ENCODE peak calls at places on chromosomes 4 and X, in four cellular contexts. One of them, this sample, is unnamed. For H3K4me1, the result is how much of the 10 kb centered on the place peaks cover.

GRCh38 chrX:153922932-153923857 is 2.9 kb downstream of the ARHGAP4 start:
- DNase-seq in fibroblast of lung: peak
- DNase-seq in endodermal cell: no peak
- DNase-seq in CD4-positive, CD25-positive, alpha-beta regulatory T cell: no peak
- DNase-seq in this sample: no peak

GRCh38 chr4:96352051-96352517 is 512.2 kb downstream of the PDHA2 start:
- DNase-seq in fibroblast of lung: peak
- DNase-seq in endodermal cell: peak
- DNase-seq in CD4-positive, CD25-positive, alpha-beta regulatory T cell: no peak
- DNase-seq in this sample: peak

GRCh38 chr4:7595883-7596535 is 161.3 kb upstream of the PSAPL1 start:
- DNase-seq in fibroblast of lung: peak
- DNase-seq in endodermal cell: peak
- DNase-seq in CD4-positive, CD25-positive, alpha-beta regulatory T cell: no peak
- DNase-seq in this sample: peak

GRCh38 chrX:14864626-14865025 is 8.2 kb downstream of the FANCB start:
- DNase-seq in fibroblast of lung: peak
- DNase-seq in endodermal cell: no peak
- DNase-seq in CD4-positive, CD25-positive, alpha-beta regulatory T cell: no peak
- DNase-seq in this sample: peak

GRCh38 chrX:105701310-105702052 is 120.9 kb upstream of the NRK start:
- DNase-seq in fibroblast of lung: peak
- DNase-seq in endodermal cell: no peak
- DNase-seq in CD4-positive, CD25-positive, alpha-beta regulatory T cell: no peak
- DNase-seq in this sample: peak

GRCh38 chr4:2318476-2318875 is 56.6 kb upstream of the MXD4 start:
- DNase-seq in fibroblast of lung: no peak
- DNase-seq in endodermal cell: no peak
- DNase-seq in CD4-positive, CD25-positive, alpha-beta regulatory T cell: no peak
- DNase-seq in this sample: no peak

GRCh38 chr4:159268607-159269006 is 165.7 kb downstream of the RAPGEF2 start:
- DNase-seq in fibroblast of lung: peak
- DNase-seq in endodermal cell: no peak
- DNase-seq in CD4-positive, CD25-positive, alpha-beta regulatory T cell: no peak
- DNase-seq in this sample: no peak

GRCh38 chrX:70253377-70254062 is 6.5 kb downstream of the P2RY4 start:
- DNase-seq in fibroblast of lung: peak
- DNase-seq in endodermal cell: no peak
- DNase-seq in CD4-positive, CD25-positive, alpha-beta regulatory T cell: no peak
- DNase-seq in this sample: no peak

GRCh38 chrX:11954196-11954595 is 184.1 kb upstream of the FRMPD4 start:
- DNase-seq in fibroblast of lung: peak
- DNase-seq in endodermal cell: no peak
- DNase-seq in CD4-positive, CD25-positive, alpha-beta regulatory T cell: no peak
- DNase-seq in this sample: no peak

GRCh38 chrX:129694805-129695204 is 40.0 kb upstream of the APLN start:
- DNase-seq in fibroblast of lung: no peak
- DNase-seq in endodermal cell: no peak
- DNase-seq in CD4-positive, CD25-positive, alpha-beta regulatory T cell: no peak
- DNase-seq in this sample: no peak

GRCh38 chrX:118976599-118977340 is 2.4 kb downstream of the LONRF3 start:
- DNase-seq in fibroblast of lung: no peak
- DNase-seq in endodermal cell: peak
- DNase-seq in CD4-positive, CD25-positive, alpha-beta regulatory T cell: no peak
- DNase-seq in this sample: peak

GRCh38 chr4:48899950-48900349 is 6.6 kb downstream of the OCIAD2 start:
- DNase-seq in fibroblast of lung: peak
- DNase-seq in endodermal cell: no peak
- DNase-seq in CD4-positive, CD25-positive, alpha-beta regulatory T cell: no peak
- DNase-seq in this sample: no peak

GRCh38 chr4:2395038-2395437 is 23.4 kb downstream of the ZFYVE28 start:
- DNase-seq in fibroblast of lung: peak
- DNase-seq in endodermal cell: no peak
- DNase-seq in CD4-positive, CD25-positive, alpha-beta regulatory T cell: no peak
- DNase-seq in this sample: peak

GRCh38 chr4:87679449-87680169 is 29.5 kb downstream of the DMP1 start:
- DNase-seq in fibroblast of lung: peak
- DNase-seq in endodermal cell: peak
- DNase-seq in CD4-positive, CD25-positive, alpha-beta regulatory T cell: peak
- DNase-seq in this sample: peak

GRCh38 chr4:145930592-145930991 is 8.0 kb downstream of the ZNF827 start:
- DNase-seq in fibroblast of lung: no peak
- DNase-seq in endodermal cell: no peak
- DNase-seq in CD4-positive, CD25-positive, alpha-beta regulatory T cell: no peak
- DNase-seq in this sample: no peak

GRCh38 chr4:7137346-7138200 is 54.8 kb upstream of the SORCS2 start:
- DNase-seq in fibroblast of lung: no peak
- DNase-seq in endodermal cell: no peak
- DNase-seq in CD4-positive, CD25-positive, alpha-beta regulatory T cell: no peak
- DNase-seq in this sample: no peak

GRCh38 chr4:12729384-12729783 is 754.8 kb downstream of the RAB28 start:
- DNase-seq in fibroblast of lung: peak
- DNase-seq in endodermal cell: no peak
- DNase-seq in CD4-positive, CD25-positive, alpha-beta regulatory T cell: peak
- DNase-seq in this sample: peak

GRCh38 chr4:10581022-10581421 is 103.5 kb downstream of the CLNK start:
- DNase-seq in fibroblast of lung: no peak
- DNase-seq in endodermal cell: no peak
- DNase-seq in CD4-positive, CD25-positive, alpha-beta regulatory T cell: no peak
- DNase-seq in this sample: no peak

GRCh38 chr4:123411976-123412589 is 15.5 kb downstream of the SPRY1 start:
- DNase-seq in fibroblast of lung: peak
- DNase-seq in endodermal cell: no peak
- DNase-seq in CD4-positive, CD25-positive, alpha-beta regulatory T cell: no peak
- DNase-seq in this sample: no peak

GRCh38 chr4:168757500-168757899 is 252.6 kb downstream of the CBR4 start:
- DNase-seq in fibroblast of lung: no peak
- DNase-seq in endodermal cell: no peak
- DNase-seq in CD4-positive, CD25-positive, alpha-beta regulatory T cell: no peak
- DNase-seq in this sample: no peak

GRCh38 chrX:48776818-48777439 is 9.5 kb upstream of the GATA1 start:
- DNase-seq in fibroblast of lung: peak
- DNase-seq in endodermal cell: no peak
- DNase-seq in CD4-positive, CD25-positive, alpha-beta regulatory T cell: no peak
- DNase-seq in this sample: no peak

GRCh38 chrX:39757971-39758370 is 339.8 kb downstream of the BCOR start:
- DNase-seq in fibroblast of lung: peak
- DNase-seq in endodermal cell: no peak
- DNase-seq in CD4-positive, CD25-positive, alpha-beta regulatory T cell: no peak
- DNase-seq in this sample: no peak

GRCh38 chrX:111329370-111329769 is 59.1 kb upstream of the CAPN6 start:
- DNase-seq in fibroblast of lung: no peak
- DNase-seq in endodermal cell: no peak
- DNase-seq in CD4-positive, CD25-positive, alpha-beta regulatory T cell: no peak
- DNase-seq in this sample: no peak

GRCh38 chr4:85092536-85092935 is 126.0 kb upstream of the WDFY3 start:
- DNase-seq in fibroblast of lung: no peak
- DNase-seq in endodermal cell: no peak
- DNase-seq in CD4-positive, CD25-positive, alpha-beta regulatory T cell: no peak
- DNase-seq in this sample: no peak

GRCh38 chr4:186708554-186708953 is 15.1 kb downstream of the FAT1 start:
- DNase-seq in fibroblast of lung: no peak
- DNase-seq in endodermal cell: no peak
- DNase-seq in CD4-positive, CD25-positive, alpha-beta regulatory T cell: no peak
- DNase-seq in this sample: no peak
- H3K4me1 ChIP-seq in fibroblast of lung: under half
- H3K4me1 ChIP-seq in endodermal cell: under half
- H3K4me1 ChIP-seq in CD4-positive, CD25-positive, alpha-beta regulatory T cell: under half
- H3K4me1 ChIP-seq in this sample: under half

GRCh38 chr4:56909083-56909981 is 1.6 kb downstream of the REST start:
- DNase-seq in fibroblast of lung: peak
- DNase-seq in endodermal cell: peak
- DNase-seq in CD4-positive, CD25-positive, alpha-beta regulatory T cell: no peak
- DNase-seq in this sample: peak
- H3K4me1 ChIP-seq in fibroblast of lung: under half
- H3K4me1 ChIP-seq in endodermal cell: under half
- H3K4me1 ChIP-seq in CD4-positive, CD25-positive, alpha-beta regulatory T cell: half or more
- H3K4me1 ChIP-seq in this sample: under half

GRCh38 chr4:108146819-108147218 is 21.9 kb downstream of the LEF1 start:
- DNase-seq in fibroblast of lung: no peak
- DNase-seq in endodermal cell: peak
- DNase-seq in CD4-positive, CD25-positive, alpha-beta regulatory T cell: no peak
- DNase-seq in this sample: no peak

GRCh38 chr4:108148316-108148715 is 20.4 kb downstream of the LEF1 start:
- DNase-seq in fibroblast of lung: no peak
- DNase-seq in endodermal cell: no peak
- DNase-seq in CD4-positive, CD25-positive, alpha-beta regulatory T cell: no peak
- DNase-seq in this sample: no peak

GRCh38 chr4:108152980-108153379 is 15.8 kb downstream of the LEF1 start:
- DNase-seq in fibroblast of lung: no peak
- DNase-seq in endodermal cell: no peak
- DNase-seq in CD4-positive, CD25-positive, alpha-beta regulatory T cell: no peak
- DNase-seq in this sample: no peak

GRCh38 chr4:108146346-108146745 is 22.4 kb downstream of the LEF1 start:
- DNase-seq in fibroblast of lung: no peak
- DNase-seq in endodermal cell: no peak
- DNase-seq in CD4-positive, CD25-positive, alpha-beta regulatory T cell: no peak
- DNase-seq in this sample: no peak

DNA sequence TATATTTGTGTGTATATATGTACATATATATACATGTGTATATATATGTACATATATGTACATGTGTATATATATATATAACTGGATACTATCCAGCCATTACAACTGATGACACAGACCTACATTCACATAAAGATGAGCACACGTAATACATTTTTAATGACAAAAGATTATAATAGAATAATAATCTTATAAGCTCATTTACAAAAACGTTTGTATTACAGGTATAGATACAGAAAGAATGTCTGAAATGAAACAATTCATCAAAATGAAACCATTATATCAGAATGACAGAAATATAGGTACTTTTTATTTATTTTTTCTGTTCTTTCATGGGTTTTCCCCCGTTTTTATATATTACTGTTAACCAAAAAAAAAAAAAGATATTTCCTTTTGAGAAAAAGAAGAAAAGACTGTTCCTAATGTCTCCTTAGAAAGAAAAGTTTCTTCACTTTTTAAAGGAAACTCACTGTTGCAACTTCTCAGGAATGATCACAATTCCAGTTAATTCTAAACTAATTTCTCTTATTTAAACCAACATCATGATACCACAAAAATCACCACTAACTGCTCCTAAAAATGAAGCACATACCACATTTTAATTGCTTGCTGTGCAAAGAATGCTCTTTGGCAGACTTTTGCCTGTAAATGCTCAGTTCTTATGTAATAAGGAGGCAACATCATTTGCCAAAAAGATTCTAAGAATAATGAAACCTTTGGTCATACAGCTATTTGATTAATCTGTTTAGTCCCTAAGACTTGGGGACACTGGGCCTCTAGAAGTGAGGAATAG is 18.9 kb downstream of the LEF1 start:
- DNase-seq in fibroblast of lung: peak
- DNase-seq in endodermal cell: no peak
- DNase-seq in CD4-positive, CD25-positive, alpha-beta regulatory T cell: no peak
- DNase-seq in this sample: no peak
- H3K4me1 ChIP-seq in fibroblast of lung: under half
- H3K4me1 ChIP-seq in endodermal cell: under half
- H3K4me1 ChIP-seq in CD4-positive, CD25-positive, alpha-beta regulatory T cell: half or more
- H3K4me1 ChIP-seq in this sample: under half

GRCh38 chr4:184417802-184418511 is 56.4 kb downstream of the IRF2 start:
- DNase-seq in fibroblast of lung: peak
- DNase-seq in endodermal cell: no peak
- DNase-seq in CD4-positive, CD25-positive, alpha-beta regulatory T cell: no peak
- DNase-seq in this sample: no peak
- H3K4me1 ChIP-seq in fibroblast of lung: under half
- H3K4me1 ChIP-seq in endodermal cell: under half
- H3K4me1 ChIP-seq in CD4-positive, CD25-positive, alpha-beta regulatory T cell: half or more
- H3K4me1 ChIP-seq in this sample: under half

GRCh38 chrX:19647731-19648588 is 132.7 kb upstream of the MAP3K15 start:
- DNase-seq in fibroblast of lung: peak
- DNase-seq in endodermal cell: no peak
- DNase-seq in CD4-positive, CD25-positive, alpha-beta regulatory T cell: no peak
- DNase-seq in this sample: no peak

GRCh38 chrX:19655032-19655431 is 139.7 kb upstream of the MAP3K15 start:
- DNase-seq in fibroblast of lung: no peak
- DNase-seq in endodermal cell: no peak
- DNase-seq in CD4-positive, CD25-positive, alpha-beta regulatory T cell: no peak
- DNase-seq in this sample: no peak

GRCh38 chrX:19647159-19647558 is 131.9 kb upstream of the MAP3K15 start:
- DNase-seq in fibroblast of lung: no peak
- DNase-seq in endodermal cell: no peak
- DNase-seq in CD4-positive, CD25-positive, alpha-beta regulatory T cell: no peak
- DNase-seq in this sample: no peak

GRCh38 chrX:19649227-19650009 is 134.1 kb upstream of the MAP3K15 start:
- DNase-seq in fibroblast of lung: no peak
- DNase-seq in endodermal cell: no peak
- DNase-seq in CD4-positive, CD25-positive, alpha-beta regulatory T cell: no peak
- DNase-seq in this sample: peak

DNA sequence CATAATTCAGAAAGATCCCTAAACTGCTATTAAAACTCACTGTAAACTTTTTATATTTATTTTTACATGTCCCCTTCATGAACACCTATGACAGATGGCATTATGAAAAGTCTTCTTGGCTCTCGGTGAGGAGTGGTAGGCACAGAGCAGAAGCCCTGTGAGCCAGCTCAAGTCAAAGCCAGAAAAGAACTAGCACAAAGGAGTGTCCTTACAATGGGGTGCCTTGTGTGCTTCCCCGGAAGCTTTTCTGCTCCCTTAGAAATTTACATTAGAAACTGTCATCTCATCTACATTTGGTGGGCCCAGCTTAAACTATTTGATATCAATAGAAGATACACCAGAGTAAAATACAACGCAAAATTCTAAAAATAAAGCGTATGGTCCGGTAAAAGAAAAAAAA is 135.7 kb upstream of the MAP3K15 start:
- DNase-seq in fibroblast of lung: no peak
- DNase-seq in endodermal cell: no peak
- DNase-seq in CD4-positive, CD25-positive, alpha-beta regulatory T cell: no peak
- DNase-seq in this sample: no peak
- H3K4me1 ChIP-seq in fibroblast of lung: under half
- H3K4me1 ChIP-seq in endodermal cell: under half
- H3K4me1 ChIP-seq in CD4-positive, CD25-positive, alpha-beta regulatory T cell: under half
- H3K4me1 ChIP-seq in this sample: under half